ENCODE peak calls at places on chromosomes 11 and 22, in five cellular contexts. L is A549, R is GM12878, I is H1, H is HCT116. O is an unnamed sample. For H3K4me1, the result is how much of the 10 kb centered on the place peaks cover.

GRCh38 chr22:17264321-17265052 is 45.3 kb upstream of the ADA2 start:
- DNase-seq in I (peak), L (no peak), R (no peak), H (no peak), O (no peak)

GRCh38 chr11:7869467-7869866 is 61.6 kb downstream of the OR10A6 start:
- DNase-seq in H (no peak), L (no peak), R (no peak), I (no peak), O (peak)

GRCh38 chr11:132475046-132475445 is 1057.3 kb downstream of the OPCML start:
- DNase-seq in L (no peak), H (no peak), R (no peak), I (no peak), O (no peak)

GRCh38 chr22:37747090-37747714 is 50.4 kb downstream of the TRIOBP start:
- DNase-seq in R (no peak), I (no peak), L (no peak), H (no peak), O (peak)

GRCh38 chr22:38135133-38135706 is 24.7 kb upstream of the BAIAP2L2 start:
- DNase-seq in R (no peak), H (peak), I (no peak), L (peak), O (peak)

GRCh38 chr11:106642331-106642730 is 375.9 kb downstream of the GUCY1A2 start:
- DNase-seq in H (no peak), L (no peak), R (no peak), I (no peak), O (no peak)

GRCh38 chr11:9577551-9577950 is 4.1 kb downstream of the WEE1 start:
- DNase-seq in L (no peak), H (no peak), R (no peak), I (peak), O (peak)

GRCh38 chr11:47186937-47187681 is 875 bp upstream of the PACSIN3 start:
- DNase-seq in I (peak), R (no peak), L (no peak), H (no peak), O (peak)

GRCh38 chr11:130068986-130069683 is 559 bp upstream of the APLP2 start:
- DNase-seq in H (peak), I (no peak), L (peak), R (no peak), O (peak)

GRCh38 chr11:71962428-71963038 is 33.7 kb downstream of the RNF121 start:
- DNase-seq in I (no peak), H (no peak), R (peak), L (no peak), O (peak)

GRCh38 chr11:75982309-75982708 is 167.3 kb downstream of the UVRAG start:
- DNase-seq in H (no peak), L (no peak), I (no peak), R (no peak), O (no peak)

GRCh38 chr11:44574620-44575287 is 9.3 kb downstream of the CD82 start:
- DNase-seq in R (peak), H (no peak), L (no peak), I (no peak), O (no peak)

GRCh38 chr11:72863091-72863490 is 48.9 kb downstream of the ATG16L2 start:
- DNase-seq in R (no peak), I (no peak), L (no peak), H (no peak), O (no peak)

GRCh38 chr11:133515075-133515474 is 17.2 kb downstream of the OPCML start:
- DNase-seq in R (no peak), L (no peak), H (no peak), I (no peak), O (no peak)

GRCh38 chr11:89293966-89294679 is 116.4 kb downstream of the TYR start:
- DNase-seq in L (no peak), I (peak), R (no peak), H (no peak), O (peak)

DNA sequence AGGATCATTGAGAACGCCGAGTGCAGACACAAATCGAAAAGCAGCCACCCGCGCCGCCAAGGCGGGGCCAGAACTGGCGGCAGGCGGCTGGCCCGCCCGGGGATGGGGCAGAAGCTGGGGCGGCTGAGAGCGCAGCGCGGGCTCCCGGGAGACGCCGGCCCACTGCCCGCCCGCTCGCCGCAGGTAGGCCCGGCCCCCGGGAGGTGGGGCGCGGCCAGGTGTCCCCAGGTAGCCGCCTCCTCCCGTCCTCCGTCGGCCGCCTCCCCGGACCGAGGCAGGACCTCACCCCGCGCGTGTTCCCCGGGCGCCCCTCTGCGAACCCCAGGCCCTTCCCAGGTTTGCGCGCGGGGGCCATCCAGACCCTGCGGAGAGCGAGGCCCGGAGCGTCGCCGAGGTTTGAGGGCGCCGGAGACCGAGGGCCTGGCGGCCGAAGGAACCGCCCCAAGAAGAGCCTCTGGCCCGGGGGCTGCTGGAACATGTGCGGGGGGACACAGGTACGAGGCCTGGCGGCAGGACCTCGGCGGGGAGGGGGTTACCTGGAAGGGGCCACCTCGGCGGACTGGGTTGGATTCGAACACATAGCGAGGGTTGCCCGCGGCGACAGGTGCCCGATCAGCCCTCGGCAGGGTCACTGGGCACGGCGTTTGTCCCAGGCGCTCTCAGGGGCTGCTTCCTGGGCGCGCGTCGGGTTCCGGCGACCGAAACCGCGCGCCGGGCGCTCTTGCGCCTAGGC is at the start of gene PRRG4:
- DNase-seq in H (no peak), R (no peak), I (peak), L (no peak), O (no peak)
- TF ChIP-seq POLR2A in H (no peak), R (peak), I (peak), L (no peak), O (no peak)

DNA sequence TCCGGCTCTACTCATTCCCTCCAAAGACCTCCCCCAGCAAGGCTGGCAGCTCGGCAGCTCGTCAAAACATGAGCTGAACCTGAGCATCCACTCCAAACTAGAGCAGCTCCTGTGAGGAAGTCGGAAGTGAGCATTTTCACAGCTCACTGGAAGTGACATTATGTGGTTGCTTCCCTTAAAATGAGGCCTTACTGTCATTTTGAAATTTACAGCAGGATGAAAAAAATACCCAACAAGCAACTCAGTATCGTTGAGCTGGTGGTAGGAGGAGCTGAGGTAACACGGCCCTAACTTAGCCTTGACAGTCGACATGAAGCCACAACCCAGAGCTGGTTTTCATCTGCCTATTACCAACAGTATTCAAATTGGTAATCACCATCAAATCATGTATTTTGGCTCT is 38.0 kb upstream of the ARFGAP3 start:
- DNase-seq in L (no peak), R (peak), I (no peak), H (no peak), O (no peak)
- H3K4me1 ChIP-seq in L (under half), R (half or more), I (under half), H (under half), O (under half)

GRCh38 chr11:23556163-23556750 is 696.0 kb upstream of the CCDC179 start:
- DNase-seq in L (no peak), R (no peak), H (no peak), I (no peak), O (no peak)
- H3K4me2 ChIP-seq in L (no peak), R (no peak), H (no peak), I (no peak), O (no peak)

GRCh38 chr11:57527056-57527631 is 3.4 kb downstream of the TIMM10 start:
- DNase-seq in I (peak), L (peak), R (no peak), H (peak), O (peak)
- TF ChIP-seq POLR2A in I (no peak), L (no peak), R (no peak), H (no peak), O (no peak)

DNA sequence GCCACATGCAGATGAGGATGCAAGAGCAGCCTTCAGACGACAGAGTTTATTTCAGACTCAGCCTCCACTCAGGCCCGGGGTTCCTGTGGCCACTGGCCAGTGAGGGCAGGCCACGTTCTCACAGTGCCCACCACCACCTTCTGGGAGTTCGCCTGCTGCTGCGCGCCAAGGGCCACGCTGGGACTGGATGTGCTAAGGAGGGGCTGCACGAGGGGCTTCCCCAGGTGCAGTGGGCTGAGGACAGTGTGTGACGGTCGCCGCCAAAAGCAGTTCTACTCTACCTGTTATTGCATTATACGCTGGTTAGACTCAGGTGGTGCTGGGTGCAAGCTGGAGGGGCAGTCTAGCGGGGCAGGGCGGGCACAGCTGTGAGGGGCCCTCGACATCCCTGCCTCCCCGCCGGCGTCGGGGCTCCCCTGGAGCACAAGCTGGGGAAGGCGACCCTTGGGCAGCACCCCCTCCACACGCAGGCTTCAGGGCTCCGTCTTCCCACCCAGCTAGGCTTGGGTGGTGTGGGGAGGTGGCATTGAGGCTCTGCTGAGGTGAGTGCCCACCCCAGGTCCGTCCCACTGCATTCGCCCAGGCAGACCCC is 2.7 kb downstream of the CEND1 start:
- DNase-seq in H (no peak), I (no peak), L (no peak), R (no peak), O (no peak)
- H3K4me1 ChIP-seq in H (under half), I (under half), L (under half), R (under half), O (under half)